ENCODE peak calls at places on chromosomes 2 and 18, in four cellular contexts. S is SK-N-SH, J is WTC11, U is H1. P is an unnamed sample.

GRCh38 chr2:908568-908967 is 42.1 kb upstream of the SNTG2 start:
- DNase-seq in U (no peak), J (no peak), S (no peak), P (no peak)

GRCh38 chr2:25808006-25808383 is 70.3 kb downstream of the ASXL2 start:
- DNase-seq in U (no peak), S (no peak), J (no peak), P (no peak)

GRCh38 chr2:138522556-138522955 is 21.0 kb downstream of the SPOPL start:
- DNase-seq in U (no peak), J (no peak), S (no peak), P (no peak)

GRCh38 chr2:220569380-220569779 is 942.0 kb downstream of the SLC4A3 start:
- DNase-seq in S (no peak), J (no peak), U (no peak), P (no peak)

GRCh38 chr2:39871291-39871761 is 92.3 kb upstream of the THUMPD2 start:
- DNase-seq in J (no peak), S (peak), U (no peak), P (no peak)

GRCh38 chr2:229582151-229582550 is 132.2 kb downstream of the DNER start:
- DNase-seq in S (no peak), U (no peak), J (no peak), P (no peak)

GRCh38 chr2:170152421-170152820 is 25.5 kb upstream of the MYO3B start:
- DNase-seq in J (no peak), U (no peak), S (no peak), P (no peak)

GRCh38 chr2:200609027-200609614 is 23.3 kb downstream of the AOX1 start:
- DNase-seq in S (no peak), U (no peak), J (no peak), P (no peak)

GRCh38 chr18:62741584-62741983 is 26.2 kb downstream of the PHLPP1 start:
- DNase-seq in J (no peak), S (no peak), U (no peak), P (no peak)

GRCh38 chr2:37196320-37197195 is at the start of gene CEBPZOS:
- DNase-seq in U (peak), S (peak), J (peak), P (peak)

GRCh38 chr2:121080013-121080772 is 204.8 kb downstream of the TFCP2L1 start:
- DNase-seq in U (no peak), J (peak), S (peak), P (peak)

GRCh38 chr2:16511041-16511440 is 154.6 kb downstream of the CYRIA start:
- DNase-seq in J (no peak), U (no peak), S (no peak), P (no peak)

GRCh38 chr18:74534981-74535649 is 815 bp downstream of the CNDP1 start:
- DNase-seq in J (no peak), S (no peak), U (no peak), P (no peak)

GRCh38 chr2:61471905-61472805 is 1.3 kb upstream of the USP34 start:
- DNase-seq in J (no peak), U (no peak), S (peak), P (peak)

GRCh38 chr2:133768261-133769021 is 200.2 kb upstream of the NCKAP5 start:
- DNase-seq in J (no peak), S (no peak), U (no peak), P (no peak)

GRCh38 chr2:237687666-237688065 is 60.3 kb downstream of the LRRFIP1 start:
- DNase-seq in U (no peak), J (no peak), S (peak), P (no peak)

GRCh38 chr2:69641887-69642708 is 1.4 kb downstream of the AAK1 start:
- DNase-seq in S (no peak), U (no peak), J (no peak), P (no peak)

GRCh38 chr2:130372055-130372832 is 16.4 kb downstream of the PTPN18 start:
- DNase-seq in U (no peak), J (peak), S (peak), P (peak)

GRCh38 chr2:49714433-49714832 is 560.1 kb upstream of the FSHR start:
- DNase-seq in J (peak), U (peak), S (no peak), P (no peak)

GRCh38 chr18:47397671-47398319 is 146.3 kb upstream of the SKOR2 start:
- DNase-seq in S (peak), U (no peak), J (peak), P (peak)

GRCh38 chr18:54762386-54762785 is 65.9 kb upstream of the RAB27B start:
- DNase-seq in J (no peak), S (no peak), U (no peak), P (no peak)

GRCh38 chr2:113248997-113249770 is 29.5 kb downstream of the PAX8 start:
- DNase-seq in U (peak), S (peak), J (peak), P (peak)

GRCh38 chr2:127226520-127227263 is 6.6 kb upstream of the CYP27C1 start:
- DNase-seq in U (no peak), J (no peak), S (no peak), P (peak)

GRCh38 chr18:28514699-28515098 is 337.8 kb upstream of the CDH2 start:
- DNase-seq in S (no peak), J (no peak), U (no peak), P (no peak)

GRCh38 chr2:142220901-142221300 is 90.1 kb upstream of the LRP1B start:
- DNase-seq in U (no peak), S (no peak), J (no peak), P (no peak)

GRCh38 chr18:59140287-59140885 is 702 bp downstream of the SEC11C start:
- DNase-seq in S (no peak), J (peak), U (no peak), P (peak)

GRCh38 chr2:46364797-46365457 is 67.7 kb downstream of the EPAS1 start:
- DNase-seq in U (no peak), S (peak), J (peak), P (peak)

GRCh38 chr2:23707096-23707495 is 219.8 kb downstream of the ATAD2B start:
- DNase-seq in S (no peak), U (no peak), J (no peak), P (no peak)

GRCh38 chr18:48534364-48534763 is 4.5 kb upstream of the CTIF start:
- DNase-seq in S (no peak), U (no peak), J (no peak), P (no peak)

GRCh38 chr2:190576565-190576964 is 42.0 kb upstream of the NEMP2 start:
- DNase-seq in J (no peak), S (no peak), U (no peak), P (no peak)

GRCh38 chr2:14944562-14945346 is 312.2 kb downstream of the LRATD1 start:
- DNase-seq in J (peak), S (peak), U (peak), P (peak)

GRCh38 chr2:33229646-33230045 is 246.8 kb upstream of the RASGRP3 start:
- DNase-seq in U (no peak), S (no peak), J (no peak), P (no peak)
- TF ChIP-seq TEAD4 in U (no peak), S (no peak), J (no peak), P (no peak)

DNA sequence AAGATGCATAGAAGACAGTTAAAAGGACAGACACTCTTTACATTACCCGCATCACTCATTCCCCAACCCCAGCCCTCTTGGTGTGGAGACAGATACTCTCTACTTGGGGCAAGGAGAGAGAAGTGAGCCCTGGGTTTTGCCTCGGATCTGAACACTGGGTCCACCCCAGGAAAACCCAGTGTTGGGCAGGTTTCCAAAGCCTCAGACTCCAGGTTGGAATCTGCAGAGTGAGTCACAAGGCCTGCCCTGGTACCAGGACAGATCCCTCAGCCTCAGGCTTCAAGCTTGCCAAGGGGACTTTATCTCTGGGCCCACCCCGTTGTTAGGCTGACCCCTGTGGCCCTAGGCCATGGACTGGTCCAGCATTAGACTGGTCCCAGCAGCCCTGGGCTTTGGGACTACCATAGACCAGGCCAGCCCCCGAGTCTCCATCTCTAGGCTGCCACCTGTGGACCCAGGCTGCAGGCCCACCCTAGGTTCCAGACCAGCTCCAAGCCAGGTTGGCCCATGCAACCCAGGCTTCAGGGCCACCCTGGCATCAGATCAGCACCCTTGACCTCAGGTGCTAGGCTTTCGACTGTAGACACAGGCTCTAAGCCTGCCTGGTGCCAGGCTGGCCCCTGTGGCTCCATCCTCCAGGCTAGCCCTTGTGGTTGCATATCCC is 112.8 kb downstream of the GULP1 start:
- DNase-seq in J (no peak), U (no peak), S (no peak), P (no peak)
- TF ChIP-seq TEAD4 in J (no peak), U (no peak), S (no peak), P (no peak)

DNA sequence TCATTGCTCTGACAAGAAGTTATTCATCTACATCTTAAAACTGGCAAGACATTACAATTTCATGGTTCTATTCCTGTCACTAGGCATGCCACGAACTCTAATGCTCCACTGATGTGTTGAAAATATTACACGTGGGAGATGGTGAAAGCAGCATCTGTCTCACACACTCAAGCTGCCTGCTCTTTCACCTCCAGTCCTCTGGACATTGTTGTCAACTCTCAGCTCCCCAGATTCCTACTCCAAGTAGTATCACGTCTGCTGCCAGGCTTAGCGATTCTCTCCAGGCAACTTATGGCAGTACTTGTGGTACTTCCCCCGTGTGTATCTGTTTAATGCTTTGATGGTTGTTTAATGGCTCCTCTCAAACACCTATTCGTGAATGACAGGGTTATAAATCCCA is 103.9 kb downstream of the TMEFF2 start:
- DNase-seq in U (no peak), S (no peak), J (no peak), P (no peak)
- TF ChIP-seq TEAD4 in U (no peak), S (no peak), J (no peak), P (no peak)

GRCh38 chr2:54966165-54966819 is 84.0 kb downstream of the RTN4 start:
- DNase-seq in S (no peak), U (no peak), J (no peak), P (no peak)

GRCh38 chr2:54962935-54963334 is 87.3 kb downstream of the RTN4 start:
- DNase-seq in S (no peak), U (no peak), J (no peak), P (no peak)

GRCh38 chr2:54965425-54965824 is 84.8 kb downstream of the RTN4 start:
- DNase-seq in J (no peak), U (no peak), S (no peak), P (no peak)

GRCh38 chr2:54962511-54962910 is 87.7 kb downstream of the RTN4 start:
- DNase-seq in S (no peak), J (no peak), U (no peak), P (no peak)

GRCh38 chr2:54964271-54964670 is 86.0 kb downstream of the RTN4 start:
- DNase-seq in U (no peak), J (no peak), S (no peak), P (no peak)
- TF ChIP-seq TEAD4 in U (no peak), J (no peak), S (no peak), P (no peak)

GRCh38 chr2:179917272-179917671 is 55.9 kb upstream of the ZNF385B start:
- DNase-seq in J (no peak), U (no peak), S (no peak), P (no peak)
- TF ChIP-seq TEAD4 in J (no peak), U (no peak), S (no peak), P (no peak)

DNA sequence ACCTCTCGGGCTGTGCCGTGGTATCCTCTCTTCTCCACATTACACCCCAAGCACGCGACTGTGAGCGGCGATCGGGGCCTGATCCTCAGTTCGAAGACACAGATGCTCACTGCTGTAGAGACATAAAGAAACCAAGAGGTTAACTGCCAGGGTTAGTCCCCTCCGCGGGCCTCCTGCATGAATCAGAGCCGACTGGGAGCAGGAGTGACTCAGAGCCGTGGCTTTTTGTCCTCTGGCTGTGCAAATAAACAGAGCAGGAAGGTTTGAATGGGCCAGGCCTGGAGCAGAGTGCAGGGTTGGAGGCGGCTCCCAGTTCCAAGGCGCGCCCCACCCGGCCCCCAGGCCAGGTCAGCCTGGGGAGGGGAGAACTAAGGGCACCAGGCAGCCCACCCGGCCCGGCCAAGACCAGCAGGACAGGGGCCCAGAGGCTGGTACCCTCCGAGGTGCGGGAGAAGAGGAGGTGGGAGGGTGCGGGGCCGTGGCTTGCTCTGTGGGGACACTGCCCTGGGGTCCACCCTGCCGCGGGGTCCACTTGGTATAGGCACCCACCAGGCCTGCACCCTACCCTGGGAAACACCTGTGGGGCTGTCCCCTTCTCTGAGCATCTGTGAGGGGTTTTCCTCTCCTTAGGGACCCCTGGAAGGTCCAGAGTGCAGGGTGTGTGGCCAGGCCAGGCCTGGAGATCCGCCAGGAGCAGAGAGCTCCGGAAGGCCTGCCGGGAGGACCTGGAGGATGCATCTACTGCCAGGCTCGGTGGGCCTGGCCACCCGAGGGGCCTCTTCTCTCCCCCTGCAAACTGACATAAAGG is 16.5 kb downstream of the TWIST2 start:
- DNase-seq in J (peak), U (peak), S (no peak), P (peak)
- TF ChIP-seq TEAD4 in J (no peak), U (no peak), S (peak), P (no peak)